ENCODE peak calls at places on chromosome 1, in five cellular contexts. Y is neuronal stem cell, C is NCI-H2081 treated with DMSO at 0.1 percent for 48 hours, Z is SHP77, Q is neural crest cell. J is an unnamed sample.

GRCh38 chr1:98344726-98345125 is 316.8 kb upstream of the SNX7 start:
- DNase-seq in Y (no peak), C (no peak), Z (no peak), Q (no peak), J (no peak)

GRCh38 chr1:33350611-33351280 is 29.8 kb upstream of the A3GALT2 start:
- DNase-seq in Y (no peak), C (no peak), Z (no peak), Q (no peak), J (no peak)

GRCh38 chr1:63004868-63005267 is 220.9 kb downstream of the ATG4C start:
- DNase-seq in Y (no peak), C (no peak), Z (no peak), Q (no peak), J (no peak)

GRCh38 chr1:16984717-16985116 is 4.3 kb upstream of the MFAP2 start:
- DNase-seq in Y (no peak), C (no peak), Z (no peak), Q (no peak), J (no peak)

GRCh38 chr1:39268906-39269305 is 64.4 kb downstream of the MACF1 start:
- DNase-seq in Y (no peak), C (no peak), Z (no peak), Q (no peak), J (no peak)

GRCh38 chr1:201009967-201010645 is 13.4 kb downstream of the KIF21B start:
- DNase-seq in Y (peak), C (no peak), Z (no peak), Q (peak), J (no peak)

GRCh38 chr1:93061895-93062792 is 16.9 kb upstream of the MTF2 start:
- DNase-seq in Y (no peak), C (no peak), Z (peak), Q (no peak), J (peak)

GRCh38 chr1:8378202-8378601 is 60.3 kb downstream of the SLC45A1 start:
- DNase-seq in Y (no peak), C (no peak), Z (no peak), Q (no peak), J (no peak)

GRCh38 chr1:178374016-178374415 is 122.7 kb downstream of the CLEC20A start:
- DNase-seq in Y (no peak), C (no peak), Z (no peak), Q (no peak), J (no peak)

GRCh38 chr1:150165622-150166612 is 16.2 kb downstream of the PLEKHO1 start:
- DNase-seq in Y (no peak), C (no peak), Z (peak), Q (peak), J (peak)

GRCh38 chr1:225973158-225973557 is 26.0 kb downstream of the SDE2 start:
- DNase-seq in Y (no peak), C (peak), Z (peak), Q (no peak), J (peak)

GRCh38 chr1:106232128-106232527 is 824.3 kb upstream of the PRMT6 start:
- DNase-seq in Y (no peak), C (no peak), Z (no peak), Q (no peak), J (no peak)

GRCh38 chr1:201714542-201715276 is 114.2 kb upstream of the IPO9 start:
- DNase-seq in Y (no peak), C (no peak), Z (no peak), Q (no peak), J (peak)

GRCh38 chr1:22221233-22221780 is 78.4 kb upstream of the WNT4 start:
- DNase-seq in Y (no peak), C (no peak), Z (no peak), Q (no peak), J (no peak)

GRCh38 chr1:66312316-66312715 is 221.6 kb upstream of the SGIP1 start:
- DNase-seq in Y (no peak), C (no peak), Z (no peak), Q (no peak), J (no peak)

GRCh38 chr1:240621249-240621648 is 9.3 kb upstream of the GREM2 start:
- DNase-seq in Y (no peak), C (no peak), Z (no peak), Q (no peak), J (no peak)

GRCh38 chr1:223520200-223520599 is 127.0 kb downstream of the CCDC185 start:
- DNase-seq in Y (no peak), C (no peak), Z (no peak), Q (no peak), J (no peak)

GRCh38 chr1:232473319-232473718 is 156.6 kb downstream of the SIPA1L2 start:
- DNase-seq in Y (peak), C (no peak), Z (no peak), Q (no peak), J (no peak)

GRCh38 chr1:9233241-9233941 is 1.2 kb upstream of the H6PD start:
- DNase-seq in Y (no peak), C (no peak), Z (peak), Q (no peak), J (no peak)

GRCh38 chr1:42887366-42887765 is 41.0 kb downstream of the ZNF691 start:
- DNase-seq in Y (no peak), C (no peak), Z (no peak), Q (no peak), J (no peak)

GRCh38 chr1:202586018-202586821 is 124.0 kb downstream of the SYT2 start:
- DNase-seq in Y (no peak), C (no peak), Z (no peak), Q (no peak), J (peak)

GRCh38 chr1:50420689-50421365 is 2.4 kb downstream of the DMRTA2 start:
- DNase-seq in Y (peak), C (no peak), Z (no peak), Q (no peak), J (no peak)

GRCh38 chr1:206887701-206888100 is 9.5 kb upstream of the IL24 start:
- DNase-seq in Y (no peak), C (no peak), Z (no peak), Q (no peak), J (no peak)

GRCh38 chr1:212701910-212702309 is 2.3 kb upstream of the BATF3 start:
- DNase-seq in Y (no peak), C (no peak), Z (no peak), Q (no peak), J (no peak)

GRCh38 chr1:114156538-114157274 is 3.0 kb upstream of the SYT6 start:
- DNase-seq in Y (no peak), C (no peak), Z (no peak), Q (no peak), J (no peak)

GRCh38 chr1:198950036-198950435 is 311.2 kb downstream of the PTPRC start:
- DNase-seq in Y (no peak), C (no peak), Z (no peak), Q (no peak), J (no peak)

GRCh38 chr1:112762541-112763141 is 47.5 kb upstream of the PPM1J start:
- DNase-seq in Y (no peak), C (no peak), Z (peak), Q (no peak), J (no peak)

GRCh38 chr1:239593527-239593926 is 207.2 kb downstream of the CHRM3 start:
- DNase-seq in Y (no peak), C (no peak), Z (no peak), Q (no peak), J (no peak)

GRCh38 chr1:16631248-16632043 is 18.1 kb upstream of the NBPF1 start:
- DNase-seq in Y (no peak), C (no peak), Z (no peak), Q (no peak), J (peak)

GRCh38 chr1:8517579-8518489 is 199.9 kb downstream of the SLC45A1 start:
- DNase-seq in Y (no peak), C (no peak), Z (no peak), Q (no peak), J (no peak)

GRCh38 chr1:50368179-50369007 is 54.9 kb downstream of the DMRTA2 start:
- DNase-seq in Y (peak), C (no peak), Z (peak), Q (peak), J (peak)

GRCh38 chr1:15410884-15411245 is 1.2 kb downstream of the EFHD2 start:
- DNase-seq in Y (no peak), C (no peak), Z (no peak), Q (no peak), J (no peak)

GRCh38 chr1:154541231-154541630 is 17.2 kb downstream of the UBE2Q1 start:
- DNase-seq in Y (no peak), C (no peak), Z (no peak), Q (no peak), J (no peak)

GRCh38 chr1:17973694-17974093 is 133.9 kb upstream of the IGSF21 start:
- DNase-seq in Y (no peak), C (no peak), Z (no peak), Q (no peak), J (no peak)

GRCh38 chr1:66415326-66415725 is 118.6 kb upstream of the SGIP1 start:
- DNase-seq in Y (no peak), C (no peak), Z (no peak), Q (no peak), J (no peak)

GRCh38 chr1:226939439-226940028 is 560 bp upstream of the COQ8A start:
- DNase-seq in Y (no peak), C (peak), Z (peak), Q (no peak), J (peak)

GRCh38 chr1:177798614-177799013 is 171.2 kb downstream of the SEC16B start:
- DNase-seq in Y (no peak), C (no peak), Z (no peak), Q (no peak), J (no peak)

J was measured in K562.